ENCODE peak calls at places on chromosomes 12 and 14, in four cellular contexts. J is body of pancreas, A is putamen, D is Peyer's patch. E is an unnamed sample.

GRCh38 chr14:74955229-74955999 is at the start of gene PGF:
- DNase-seq in D (peak), J (peak), A (no peak), E (peak)

GRCh38 chr14:70716958-70717357 is 75.2 kb downstream of the TTC9 start:
- DNase-seq in J (no peak), A (no peak), D (peak), E (no peak)

GRCh38 chr14:76957224-76957881 is 71.2 kb downstream of the IRF2BPL start:
- DNase-seq in A (peak), J (no peak), D (no peak), E (no peak)

GRCh38 chr12:3743803-3744202 is 9.1 kb downstream of the CRACR2A start:
- DNase-seq in J (no peak), D (peak), A (no peak), E (no peak)

GRCh38 chr12:4720637-4720995 is 416 bp downstream of the GALNT8 start:
- DNase-seq in D (no peak), A (no peak), J (no peak), E (no peak)

GRCh38 chr12:56596815-56597214 is 33.3 kb downstream of the BAZ2A start:
- DNase-seq in A (no peak), D (no peak), J (no peak), E (no peak)

GRCh38 chr12:55935742-55936151 is 4.8 kb downstream of the DGKA start:
- DNase-seq in A (no peak), J (no peak), D (peak), E (no peak)

GRCh38 chr12:113422929-113423669 is 919 bp downstream of the SDSL start:
- DNase-seq in D (no peak), A (no peak), J (no peak), E (no peak)

GRCh38 chr12:4176168-4176567 is 97.4 kb upstream of the CCND2 start:
- DNase-seq in J (no peak), A (no peak), D (no peak), E (no peak)

GRCh38 chr12:6767592-6768384 is 1.6 kb downstream of the PTMS start:
- DNase-seq in J (peak), D (no peak), A (peak), E (no peak)

GRCh38 chr14:81589381-81590065 is 55.9 kb upstream of the SEL1L start:
- DNase-seq in J (no peak), A (no peak), D (no peak), E (no peak)

GRCh38 chr14:52314521-52315354 is 626 bp downstream of the PTGER2 start:
- DNase-seq in A (no peak), D (peak), J (peak), E (no peak)

GRCh38 chr12:54277823-54278276 is 2.1 kb downstream of the CBX5 start:
- DNase-seq in D (no peak), J (no peak), A (no peak), E (no peak)

GRCh38 chr14:89365071-89365801 is 51.8 kb downstream of the FOXN3 start:
- DNase-seq in A (peak), J (no peak), D (peak), E (no peak)

GRCh38 chr12:111439657-111440151 is 34.0 kb downstream of the SH2B3 start:
- DNase-seq in D (peak), A (no peak), J (no peak), E (no peak)

GRCh38 chr12:6959376-6960290 is 8.5 kb downstream of the PTPN6 start:
- DNase-seq in J (no peak), A (no peak), D (no peak), E (no peak)

GRCh38 chr12:53328043-53328435 is 6.6 kb upstream of the AAAS start:
- DNase-seq in J (no peak), A (no peak), D (no peak), E (no peak)

GRCh38 chr14:96624661-96625435 is 122.7 kb downstream of the PAPOLA start:
- DNase-seq in D (no peak), A (no peak), J (no peak), E (no peak)

GRCh38 chr12:109020136-109020535 is 732 bp downstream of the SVOP start:
- DNase-seq in J (no peak), A (no peak), D (no peak), E (no peak)

GRCh38 chr14:104573930-104574329 is 5.6 kb upstream of the C14orf180 start:
- DNase-seq in A (no peak), J (no peak), D (no peak), E (no peak)

GRCh38 chr12:82685721-82686222 is 934 bp upstream of the TMTC2 start:
- DNase-seq in D (peak), J (peak), A (peak), E (peak)

GRCh38 chr14:74649167-74649566 is 37.1 kb upstream of the LTBP2 start:
- DNase-seq in J (no peak), D (no peak), A (no peak), E (no peak)

GRCh38 chr12:110531741-110532333 is 29.7 kb downstream of the RAD9B start:
- DNase-seq in A (peak), J (no peak), D (no peak), E (peak)

GRCh38 chr14:88454886-88455285 is 69.4 kb downstream of the SPATA7 start:
- DNase-seq in J (no peak), D (no peak), A (no peak), E (no peak)